ENCODE peak calls at places on chromosomes 4 and X, in nine cellular contexts. One of them, this sample, is unnamed.
A peak's percentile ranks its signal among the peaks of the same experiment; 100 is the strongest.

GRCh38 chr4:84938316-84938715 is 28.2 kb downstream of the WDFY3 start:
- DNase-seq in stomach: no peak
- DNase-seq in SK-N-SH: no peak
- DNase-seq in K562: no peak
- DNase-seq in sigmoid colon: no peak
- DNase-seq in breast epithelium: peak; percentile 33
- DNase-seq in spleen: no peak
- DNase-seq in prostate gland: no peak
- DNase-seq in HL-60: no peak
- DNase-seq in this sample: no peak

GRCh38 chrX:73840120-73840924 is 277.3 kb downstream of the CHIC1 start:
- DNase-seq in breast epithelium: no peak
- DNase-seq in spleen: no peak
- DNase-seq in stomach: no peak
- DNase-seq in prostate gland: no peak
- DNase-seq in K562: no peak
- DNase-seq in SK-N-SH: no peak
- DNase-seq in HL-60: no peak
- DNase-seq in sigmoid colon: no peak
- DNase-seq in this sample: no peak

GRCh38 chrX:151870603-151871002 is 42.1 kb upstream of the MAGEA4 start:
- DNase-seq in spleen: no peak
- DNase-seq in breast epithelium: no peak
- DNase-seq in SK-N-SH: no peak
- DNase-seq in stomach: no peak
- DNase-seq in HL-60: no peak
- DNase-seq in prostate gland: no peak
- DNase-seq in K562: no peak
- DNase-seq in sigmoid colon: no peak
- DNase-seq in this sample: no peak

GRCh38 chr4:176319237-176319703 is 496 bp upstream of the SPCS3 start:
- DNase-seq in K562: no peak
- DNase-seq in spleen: no peak
- DNase-seq in prostate gland: no peak
- DNase-seq in HL-60: no peak
- DNase-seq in sigmoid colon: no peak
- DNase-seq in stomach: no peak
- DNase-seq in breast epithelium: no peak
- DNase-seq in SK-N-SH: no peak
- DNase-seq in this sample: no peak

GRCh38 chr4:112214397-112215264 is 17.0 kb upstream of the AP1AR start:
- DNase-seq in breast epithelium: no peak
- DNase-seq in spleen: no peak
- DNase-seq in HL-60: no peak
- DNase-seq in sigmoid colon: no peak
- DNase-seq in K562: peak; percentile 34
- DNase-seq in stomach: no peak
- DNase-seq in SK-N-SH: peak; percentile 56
- DNase-seq in prostate gland: no peak
- DNase-seq in this sample: no peak

GRCh38 chr4:7978907-7979651 is 39.4 kb upstream of the AFAP1 start:
- DNase-seq in sigmoid colon: no peak
- DNase-seq in K562: no peak
- DNase-seq in HL-60: no peak
- DNase-seq in stomach: no peak
- DNase-seq in prostate gland: no peak
- DNase-seq in spleen: no peak
- DNase-seq in SK-N-SH: no peak
- DNase-seq in breast epithelium: no peak
- DNase-seq in this sample: no peak

GRCh38 chr4:88162636-88163035 is 4.2 kb upstream of the ABCG2 start:
- DNase-seq in stomach: no peak
- DNase-seq in SK-N-SH: no peak
- DNase-seq in spleen: no peak
- DNase-seq in prostate gland: no peak
- DNase-seq in K562: no peak
- DNase-seq in sigmoid colon: no peak
- DNase-seq in breast epithelium: no peak
- DNase-seq in HL-60: no peak
- DNase-seq in this sample: no peak

GRCh38 chr4:186201535-186202230 is 10.3 kb downstream of the CYP4V2 start:
- DNase-seq in spleen: peak; percentile 87
- DNase-seq in breast epithelium: no peak
- DNase-seq in stomach: peak; percentile 67
- DNase-seq in K562: peak; percentile 44
- DNase-seq in prostate gland: no peak
- DNase-seq in HL-60: peak; percentile 66
- DNase-seq in sigmoid colon: no peak
- DNase-seq in SK-N-SH: peak; percentile 60
- DNase-seq in this sample: no peak

GRCh38 chr4:182809417-182810102 is 107.6 kb downstream of the DCTD start:
- DNase-seq in stomach: no peak
- DNase-seq in breast epithelium: no peak
- DNase-seq in sigmoid colon: no peak
- DNase-seq in prostate gland: no peak
- DNase-seq in HL-60: peak; percentile 9
- DNase-seq in SK-N-SH: no peak
- DNase-seq in K562: no peak
- DNase-seq in spleen: no peak
- DNase-seq in this sample: no peak

GRCh38 chrX:71652405-71652804 is 14.9 kb upstream of the LOC101059915 start:
- DNase-seq in SK-N-SH: peak; percentile 59
- DNase-seq in K562: peak; percentile 65
- DNase-seq in HL-60: peak; percentile 51
- DNase-seq in breast epithelium: no peak
- DNase-seq in prostate gland: peak; percentile 4
- DNase-seq in stomach: peak; percentile 52
- DNase-seq in spleen: no peak
- DNase-seq in sigmoid colon: no peak
- DNase-seq in this sample: no peak

GRCh38 chrX:46325312-46325877 is 219.8 kb downstream of the ZNF674 start:
- DNase-seq in HL-60: no peak
- DNase-seq in breast epithelium: peak; percentile 18
- DNase-seq in spleen: no peak
- DNase-seq in stomach: no peak
- DNase-seq in sigmoid colon: no peak
- DNase-seq in SK-N-SH: no peak
- DNase-seq in K562: no peak
- DNase-seq in prostate gland: no peak
- DNase-seq in this sample: no peak

GRCh38 chr4:153790962-153791551 is 2.2 kb upstream of the SFRP2 start:
- DNase-seq in K562: no peak
- DNase-seq in prostate gland: no peak
- DNase-seq in sigmoid colon: peak; percentile 71
- DNase-seq in spleen: peak; percentile 84
- DNase-seq in SK-N-SH: peak; percentile 78
- DNase-seq in HL-60: no peak
- DNase-seq in stomach: no peak
- DNase-seq in breast epithelium: no peak
- DNase-seq in this sample: no peak

GRCh38 chr4:23815351-23815750 is 74.5 kb downstream of the PPARGC1A start:
- DNase-seq in K562: no peak
- DNase-seq in prostate gland: no peak
- DNase-seq in SK-N-SH: no peak
- DNase-seq in sigmoid colon: no peak
- DNase-seq in stomach: no peak
- DNase-seq in HL-60: peak; percentile 7
- DNase-seq in spleen: no peak
- DNase-seq in breast epithelium: no peak
- DNase-seq in this sample: no peak

GRCh38 chrX:48548871-48549270 is 9.4 kb downstream of the TBC1D25 start:
- DNase-seq in sigmoid colon: no peak
- DNase-seq in SK-N-SH: no peak
- DNase-seq in HL-60: no peak
- DNase-seq in spleen: no peak
- DNase-seq in prostate gland: no peak
- DNase-seq in stomach: no peak
- DNase-seq in K562: no peak
- DNase-seq in breast epithelium: no peak
- DNase-seq in this sample: no peak

GRCh38 chrX:130994671-130995070 is 63.5 kb upstream of the ARHGAP36 start:
- DNase-seq in stomach: no peak
- DNase-seq in prostate gland: no peak
- DNase-seq in HL-60: peak; percentile 3
- DNase-seq in SK-N-SH: peak; percentile 30
- DNase-seq in breast epithelium: no peak
- DNase-seq in spleen: no peak
- DNase-seq in sigmoid colon: no peak
- DNase-seq in K562: peak; percentile 42
- DNase-seq in this sample: no peak
- TF ChIP-seq CTCF in stomach: peak; percentile 15
- TF ChIP-seq CTCF in prostate gland: peak; percentile 27
- TF ChIP-seq CTCF in HL-60: no peak
- TF ChIP-seq CTCF in SK-N-SH: peak; percentile 87
- TF ChIP-seq CTCF in breast epithelium: no peak
- TF ChIP-seq CTCF in spleen: no peak
- TF ChIP-seq CTCF in sigmoid colon: peak; percentile 22
- TF ChIP-seq CTCF in K562: peak; percentile 36
- TF ChIP-seq CTCF in this sample: peak; percentile 26

GRCh38 chrX:310621-311155 is 7.9 kb downstream of the GTPBP6 start:
- DNase-seq in breast epithelium: no peak
- DNase-seq in HL-60: no peak
- DNase-seq in sigmoid colon: peak; percentile 60
- DNase-seq in K562: no peak
- DNase-seq in prostate gland: no peak
- DNase-seq in stomach: no peak
- DNase-seq in SK-N-SH: peak; percentile 17
- DNase-seq in spleen: peak; percentile 54
- DNase-seq in this sample: no peak

GRCh38 chrX:308821-309520 is 9.6 kb downstream of the GTPBP6 start:
- DNase-seq in spleen: peak; percentile 70
- DNase-seq in sigmoid colon: peak; percentile 59
- DNase-seq in K562: no peak
- DNase-seq in HL-60: no peak
- DNase-seq in prostate gland: no peak
- DNase-seq in stomach: no peak
- DNase-seq in breast epithelium: no peak
- DNase-seq in SK-N-SH: no peak
- DNase-seq in this sample: no peak

GRCh38 chrX:311156-312129 is 7.2 kb downstream of the GTPBP6 start:
- DNase-seq in HL-60: no peak
- DNase-seq in breast epithelium: no peak
- DNase-seq in prostate gland: no peak
- DNase-seq in SK-N-SH: no peak
- DNase-seq in stomach: no peak
- DNase-seq in K562: no peak
- DNase-seq in sigmoid colon: peak; percentile 63
- DNase-seq in spleen: peak; percentile 67
- DNase-seq in this sample: no peak

GRCh38 chrX:302975-303374 is 15.6 kb downstream of the GTPBP6 start:
- DNase-seq in stomach: no peak
- DNase-seq in HL-60: no peak
- DNase-seq in breast epithelium: no peak
- DNase-seq in sigmoid colon: no peak
- DNase-seq in spleen: peak; percentile 66
- DNase-seq in K562: no peak
- DNase-seq in SK-N-SH: no peak
- DNase-seq in prostate gland: no peak
- DNase-seq in this sample: no peak

GRCh38 chrX:307261-308111 is 11.1 kb downstream of the GTPBP6 start:
- DNase-seq in HL-60: no peak
- DNase-seq in sigmoid colon: peak; percentile 58
- DNase-seq in breast epithelium: no peak
- DNase-seq in stomach: no peak
- DNase-seq in SK-N-SH: no peak
- DNase-seq in K562: no peak
- DNase-seq in prostate gland: no peak
- DNase-seq in spleen: peak; percentile 75
- DNase-seq in this sample: no peak
- TF ChIP-seq POLR2AphosphoS5 in HL-60: no peak
- TF ChIP-seq POLR2AphosphoS5 in sigmoid colon: no peak
- TF ChIP-seq POLR2AphosphoS5 in breast epithelium: no peak
- TF ChIP-seq POLR2AphosphoS5 in stomach: no peak
- TF ChIP-seq POLR2AphosphoS5 in SK-N-SH: no peak
- TF ChIP-seq POLR2AphosphoS5 in K562: no peak
- TF ChIP-seq POLR2AphosphoS5 in prostate gland: no peak
- TF ChIP-seq POLR2AphosphoS5 in spleen: no peak
- TF ChIP-seq POLR2AphosphoS5 in this sample: no peak

GRCh38 chr4:14790487-14790886 is 211.8 kb upstream of the CPEB2 start:
- DNase-seq in spleen: no peak
- DNase-seq in stomach: no peak
- DNase-seq in K562: no peak
- DNase-seq in sigmoid colon: no peak
- DNase-seq in prostate gland: no peak
- DNase-seq in SK-N-SH: no peak
- DNase-seq in HL-60: no peak
- DNase-seq in breast epithelium: no peak
- DNase-seq in this sample: no peak

GRCh38 chr4:14792702-14793227 is 209.5 kb upstream of the CPEB2 start:
- DNase-seq in HL-60: no peak
- DNase-seq in SK-N-SH: no peak
- DNase-seq in stomach: no peak
- DNase-seq in breast epithelium: no peak
- DNase-seq in prostate gland: no peak
- DNase-seq in sigmoid colon: no peak
- DNase-seq in spleen: no peak
- DNase-seq in K562: no peak
- DNase-seq in this sample: peak; percentile 57

GRCh38 chr4:14787221-14787620 is 215.1 kb upstream of the CPEB2 start:
- DNase-seq in stomach: no peak
- DNase-seq in sigmoid colon: no peak
- DNase-seq in K562: no peak
- DNase-seq in breast epithelium: no peak
- DNase-seq in SK-N-SH: no peak
- DNase-seq in HL-60: no peak
- DNase-seq in prostate gland: no peak
- DNase-seq in spleen: no peak
- DNase-seq in this sample: no peak

GRCh38 chr4:14783011-14783877 is 219.0 kb upstream of the CPEB2 start:
- DNase-seq in sigmoid colon: no peak
- DNase-seq in SK-N-SH: no peak
- DNase-seq in K562: no peak
- DNase-seq in stomach: no peak
- DNase-seq in prostate gland: no peak
- DNase-seq in spleen: no peak
- DNase-seq in breast epithelium: no peak
- DNase-seq in HL-60: no peak
- DNase-seq in this sample: no peak

DNA sequence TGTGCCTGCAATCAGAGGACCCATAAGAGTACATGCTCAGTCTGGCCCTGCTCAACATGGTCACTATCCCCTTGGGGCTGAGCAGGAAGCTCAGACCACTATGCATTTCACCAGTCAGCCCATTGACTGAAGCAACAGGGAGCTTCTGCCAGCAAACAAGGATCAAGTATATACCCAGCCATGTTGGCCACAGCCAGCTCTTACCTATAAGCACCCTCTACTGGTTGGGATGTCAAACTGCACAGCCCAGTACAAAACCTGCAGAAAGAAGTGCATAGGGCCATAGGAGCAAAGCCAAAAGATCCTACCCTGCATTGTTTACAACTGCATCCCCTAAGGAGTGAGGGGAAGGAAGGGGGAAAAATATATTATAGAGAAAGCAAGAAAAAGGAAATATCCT is 214.4 kb upstream of the CPEB2 start:
- DNase-seq in stomach: no peak
- DNase-seq in breast epithelium: no peak
- DNase-seq in K562: no peak
- DNase-seq in SK-N-SH: no peak
- DNase-seq in HL-60: peak; percentile 32
- DNase-seq in spleen: no peak
- DNase-seq in sigmoid colon: no peak
- DNase-seq in prostate gland: peak; percentile 7
- DNase-seq in this sample: no peak
- TF ChIP-seq CTCF in stomach: peak; percentile 19
- TF ChIP-seq CTCF in breast epithelium: no peak
- TF ChIP-seq CTCF in K562: no peak
- TF ChIP-seq CTCF in SK-N-SH: peak; percentile 51
- TF ChIP-seq CTCF in HL-60: peak; percentile 26
- TF ChIP-seq CTCF in spleen: peak; percentile 50
- TF ChIP-seq CTCF in sigmoid colon: no peak
- TF ChIP-seq CTCF in prostate gland: peak; percentile 32
- TF ChIP-seq CTCF in this sample: peak; percentile 29

GRCh38 chr4:118939169-118939779 is 50.6 kb downstream of the SYNPO2 start:
- DNase-seq in K562: no peak
- DNase-seq in spleen: no peak
- DNase-seq in stomach: no peak
- DNase-seq in breast epithelium: no peak
- DNase-seq in SK-N-SH: no peak
- DNase-seq in HL-60: no peak
- DNase-seq in prostate gland: no peak
- DNase-seq in sigmoid colon: peak; percentile 68
- DNase-seq in this sample: no peak
- TF ChIP-seq POLR2AphosphoS5 in K562: no peak
- TF ChIP-seq POLR2AphosphoS5 in spleen: no peak
- TF ChIP-seq POLR2AphosphoS5 in stomach: no peak
- TF ChIP-seq POLR2AphosphoS5 in breast epithelium: no peak
- TF ChIP-seq POLR2AphosphoS5 in SK-N-SH: no peak
- TF ChIP-seq POLR2AphosphoS5 in HL-60: no peak
- TF ChIP-seq POLR2AphosphoS5 in prostate gland: peak; percentile 12
- TF ChIP-seq POLR2AphosphoS5 in sigmoid colon: peak; percentile 52
- TF ChIP-seq POLR2AphosphoS5 in this sample: peak; percentile 61